ENCODE peak calls at places on chromosomes 12 and 14, in six cellular contexts. One of them, this sample, is unnamed.
A peak's percentile ranks its signal among the peaks of the same experiment; 100 is the strongest.

GRCh38 chr12:96131230-96131788 is 62.9 kb upstream of the ELK3 start:
- DNase-seq in glutamatergic neuron: no peak
- DNase-seq in endothelial cell: no peak
- DNase-seq in psoas muscle: no peak
- DNase-seq in effector memory CD4-positive, alpha-beta T cell: no peak
- DNase-seq in GM12878: no peak
- DNase-seq in this sample: no peak

GRCh38 chr12:93777249-93777648 is 100.1 kb downstream of the CRADD start:
- DNase-seq in glutamatergic neuron: no peak
- DNase-seq in endothelial cell: no peak
- DNase-seq in psoas muscle: no peak
- DNase-seq in effector memory CD4-positive, alpha-beta T cell: no peak
- DNase-seq in GM12878: no peak
- DNase-seq in this sample: no peak

GRCh38 chr14:103552011-103552797 is 10.3 kb downstream of the BAG5 start:
- DNase-seq in glutamatergic neuron: no peak
- DNase-seq in endothelial cell: no peak
- DNase-seq in psoas muscle: peak; percentile 78
- DNase-seq in effector memory CD4-positive, alpha-beta T cell: no peak
- DNase-seq in GM12878: no peak
- DNase-seq in this sample: peak; percentile 83

GRCh38 chr12:131290255-131290959 is 336.7 kb downstream of the ADGRD1 start:
- DNase-seq in glutamatergic neuron: no peak
- DNase-seq in endothelial cell: no peak
- DNase-seq in psoas muscle: no peak
- DNase-seq in effector memory CD4-positive, alpha-beta T cell: no peak
- DNase-seq in GM12878: no peak
- DNase-seq in this sample: no peak

GRCh38 chr12:40693503-40693863 is 1.2 kb downstream of the CNTN1 start:
- DNase-seq in glutamatergic neuron: peak; percentile 79
- DNase-seq in endothelial cell: peak; percentile 34
- DNase-seq in psoas muscle: peak; percentile 47
- DNase-seq in effector memory CD4-positive, alpha-beta T cell: no peak
- DNase-seq in GM12878: no peak
- DNase-seq in this sample: peak; percentile 65

GRCh38 chr12:121110211-121110940 is 22.3 kb upstream of the P2RX7 start:
- DNase-seq in glutamatergic neuron: peak; percentile 72
- DNase-seq in endothelial cell: peak; percentile 63
- DNase-seq in psoas muscle: peak; percentile 61
- DNase-seq in effector memory CD4-positive, alpha-beta T cell: peak; percentile 41
- DNase-seq in GM12878: peak; percentile 78
- DNase-seq in this sample: peak; percentile 74

GRCh38 chr14:32417956-32418552 is 89.0 kb downstream of the AKAP6 start:
- DNase-seq in glutamatergic neuron: no peak
- DNase-seq in endothelial cell: no peak
- DNase-seq in psoas muscle: no peak
- DNase-seq in effector memory CD4-positive, alpha-beta T cell: no peak
- DNase-seq in GM12878: no peak
- DNase-seq in this sample: no peak

GRCh38 chr14:31949709-31950108 is 127.4 kb upstream of the ARHGAP5 start:
- DNase-seq in glutamatergic neuron: no peak
- DNase-seq in endothelial cell: no peak
- DNase-seq in psoas muscle: no peak
- DNase-seq in effector memory CD4-positive, alpha-beta T cell: no peak
- DNase-seq in GM12878: no peak
- DNase-seq in this sample: no peak

GRCh38 chr12:116039081-116039480 is 238.4 kb downstream of the MED13L start:
- DNase-seq in glutamatergic neuron: no peak
- DNase-seq in endothelial cell: no peak
- DNase-seq in psoas muscle: no peak
- DNase-seq in effector memory CD4-positive, alpha-beta T cell: no peak
- DNase-seq in GM12878: no peak
- DNase-seq in this sample: no peak

GRCh38 chr12:128852026-128852725 is 1.1 kb upstream of the GLT1D1 start:
- DNase-seq in glutamatergic neuron: no peak
- DNase-seq in endothelial cell: no peak
- DNase-seq in psoas muscle: no peak
- DNase-seq in effector memory CD4-positive, alpha-beta T cell: no peak
- DNase-seq in GM12878: no peak
- DNase-seq in this sample: peak; percentile 40

GRCh38 chr12:81758421-81759214 is 532 bp downstream of the PPFIA2 start:
- DNase-seq in glutamatergic neuron: peak; percentile 67
- DNase-seq in endothelial cell: peak; percentile 28
- DNase-seq in psoas muscle: peak; percentile 56
- DNase-seq in effector memory CD4-positive, alpha-beta T cell: no peak
- DNase-seq in GM12878: no peak
- DNase-seq in this sample: peak; percentile 62

GRCh38 chr14:46306267-46306666 is 345.3 kb downstream of the RPL10L start:
- DNase-seq in glutamatergic neuron: no peak
- DNase-seq in endothelial cell: no peak
- DNase-seq in psoas muscle: no peak
- DNase-seq in effector memory CD4-positive, alpha-beta T cell: no peak
- DNase-seq in GM12878: no peak
- DNase-seq in this sample: no peak

GRCh38 chr12:89451876-89452275 is 72.7 kb downstream of the GALNT4 start:
- DNase-seq in glutamatergic neuron: no peak
- DNase-seq in endothelial cell: peak; percentile 57
- DNase-seq in psoas muscle: peak; percentile 53
- DNase-seq in effector memory CD4-positive, alpha-beta T cell: no peak
- DNase-seq in GM12878: no peak
- DNase-seq in this sample: peak; percentile 77

GRCh38 chr14:85963486-85963885 is 433.5 kb downstream of the FLRT2 start:
- DNase-seq in glutamatergic neuron: no peak
- DNase-seq in endothelial cell: no peak
- DNase-seq in psoas muscle: no peak
- DNase-seq in effector memory CD4-positive, alpha-beta T cell: no peak
- DNase-seq in GM12878: no peak
- DNase-seq in this sample: no peak

GRCh38 chr14:64956697-64957412 is 14.3 kb upstream of the GPX2 start:
- DNase-seq in glutamatergic neuron: no peak
- DNase-seq in endothelial cell: no peak
- DNase-seq in psoas muscle: no peak
- DNase-seq in effector memory CD4-positive, alpha-beta T cell: no peak
- DNase-seq in GM12878: no peak
- DNase-seq in this sample: peak; percentile 12

GRCh38 chr12:34297126-34297789 is 275.0 kb downstream of the ALG10 start:
- DNase-seq in glutamatergic neuron: no peak
- DNase-seq in endothelial cell: no peak
- DNase-seq in psoas muscle: peak; percentile 19
- DNase-seq in effector memory CD4-positive, alpha-beta T cell: no peak
- DNase-seq in GM12878: no peak
- DNase-seq in this sample: peak; percentile 35

GRCh38 chr14:23657959-23658470 is 21.9 kb downstream of the DHRS2 start:
- DNase-seq in glutamatergic neuron: no peak
- DNase-seq in endothelial cell: peak; percentile 17
- DNase-seq in psoas muscle: no peak
- DNase-seq in effector memory CD4-positive, alpha-beta T cell: no peak
- DNase-seq in GM12878: no peak
- DNase-seq in this sample: no peak

GRCh38 chr12:39764944-39765560 is 145.4 kb upstream of the ABCD2 start:
- DNase-seq in glutamatergic neuron: no peak
- DNase-seq in endothelial cell: no peak
- DNase-seq in psoas muscle: no peak
- DNase-seq in effector memory CD4-positive, alpha-beta T cell: no peak
- DNase-seq in GM12878: no peak
- DNase-seq in this sample: no peak

GRCh38 chr12:31756977-31757420 is 28.2 kb upstream of the AMN1 start:
- DNase-seq in glutamatergic neuron: no peak
- DNase-seq in endothelial cell: no peak
- DNase-seq in psoas muscle: no peak
- DNase-seq in effector memory CD4-positive, alpha-beta T cell: no peak
- DNase-seq in GM12878: no peak
- DNase-seq in this sample: no peak

GRCh38 chr12:127293507-127294310 is 973.3 kb upstream of the TMEM132C start:
- DNase-seq in glutamatergic neuron: peak; percentile 60
- DNase-seq in endothelial cell: no peak
- DNase-seq in psoas muscle: peak; percentile 72
- DNase-seq in effector memory CD4-positive, alpha-beta T cell: no peak
- DNase-seq in GM12878: no peak
- DNase-seq in this sample: no peak

GRCh38 chr12:87670448-87670847 is 358.8 kb downstream of the C12orf50 start:
- DNase-seq in glutamatergic neuron: no peak
- DNase-seq in endothelial cell: no peak
- DNase-seq in psoas muscle: no peak
- DNase-seq in effector memory CD4-positive, alpha-beta T cell: no peak
- DNase-seq in GM12878: no peak
- DNase-seq in this sample: no peak

GRCh38 chr14:101478796-101479410 is 82.4 kb upstream of the DIO3 start:
- DNase-seq in glutamatergic neuron: no peak
- DNase-seq in endothelial cell: no peak
- DNase-seq in psoas muscle: no peak
- DNase-seq in effector memory CD4-positive, alpha-beta T cell: no peak
- DNase-seq in GM12878: no peak
- DNase-seq in this sample: peak; percentile 56

GRCh38 chr14:100069161-100069800 is 4.1 kb downstream of the EVL start:
- DNase-seq in glutamatergic neuron: no peak
- DNase-seq in endothelial cell: no peak
- DNase-seq in psoas muscle: no peak
- DNase-seq in effector memory CD4-positive, alpha-beta T cell: no peak
- DNase-seq in GM12878: peak; percentile 80
- DNase-seq in this sample: no peak

GRCh38 chr14:103444837-103445524 is 59.8 kb downstream of the MARK3 start:
- DNase-seq in glutamatergic neuron: no peak
- DNase-seq in endothelial cell: no peak
- DNase-seq in psoas muscle: no peak
- DNase-seq in effector memory CD4-positive, alpha-beta T cell: no peak
- DNase-seq in GM12878: no peak
- DNase-seq in this sample: no peak

GRCh38 chr12:72448089-72448488 is 175.9 kb downstream of the TRHDE start:
- DNase-seq in glutamatergic neuron: no peak
- DNase-seq in endothelial cell: no peak
- DNase-seq in psoas muscle: no peak
- DNase-seq in effector memory CD4-positive, alpha-beta T cell: no peak
- DNase-seq in GM12878: no peak
- DNase-seq in this sample: no peak

GRCh38 chr12:130795906-130796305 is 43.1 kb downstream of the STX2 start:
- DNase-seq in glutamatergic neuron: no peak
- DNase-seq in endothelial cell: no peak
- DNase-seq in psoas muscle: no peak
- DNase-seq in effector memory CD4-positive, alpha-beta T cell: no peak
- DNase-seq in GM12878: no peak
- DNase-seq in this sample: no peak

GRCh38 chr14:102374264-102374663 is 11.5 kb downstream of the TECPR2 start:
- DNase-seq in glutamatergic neuron: no peak
- DNase-seq in endothelial cell: no peak
- DNase-seq in psoas muscle: no peak
- DNase-seq in effector memory CD4-positive, alpha-beta T cell: no peak
- DNase-seq in GM12878: no peak
- DNase-seq in this sample: no peak

GRCh38 chr12:54701940-54702592 is 53.9 kb upstream of the DCD start:
- DNase-seq in glutamatergic neuron: no peak
- DNase-seq in endothelial cell: no peak
- DNase-seq in psoas muscle: no peak
- DNase-seq in effector memory CD4-positive, alpha-beta T cell: no peak
- DNase-seq in GM12878: no peak
- DNase-seq in this sample: no peak